ENCODE peak calls at places on chromosomes 12 and 14, in six cellular contexts. One of them, this sample, is unnamed.

GRCh38 chr12:81354327-81354932 is 276.6 kb downstream of the ACSS3 start:
- DNase-seq in dorsolateral prefrontal cortex: no peak
- DNase-seq in thoracic aorta: no peak
- DNase-seq in pancreas: no peak
- DNase-seq in effector memory CD4-positive, alpha-beta T cell: no peak
- DNase-seq in IMR-90: no peak
- DNase-seq in this sample: no peak

GRCh38 chr12:6078378-6079083 is 45.9 kb downstream of the VWF start:
- DNase-seq in dorsolateral prefrontal cortex: no peak
- DNase-seq in thoracic aorta: no peak
- DNase-seq in IMR-90: no peak
- DNase-seq in pancreas: no peak
- DNase-seq in effector memory CD4-positive, alpha-beta T cell: no peak
- DNase-seq in this sample: peak; percentile 20

GRCh38 chr14:71321556-71322315 is 414.5 kb downstream of the PCNX1 start:
- DNase-seq in IMR-90: peak; percentile 63
- DNase-seq in effector memory CD4-positive, alpha-beta T cell: no peak
- DNase-seq in thoracic aorta: no peak
- DNase-seq in dorsolateral prefrontal cortex: no peak
- DNase-seq in pancreas: no peak
- DNase-seq in this sample: peak; percentile 2

GRCh38 chr12:31220633-31221565 is 105.1 kb downstream of the SINHCAF start:
- DNase-seq in IMR-90: peak; percentile 17
- DNase-seq in thoracic aorta: no peak
- DNase-seq in effector memory CD4-positive, alpha-beta T cell: no peak
- DNase-seq in dorsolateral prefrontal cortex: no peak
- DNase-seq in pancreas: no peak
- DNase-seq in this sample: no peak

GRCh38 chr12:124179936-124180605 is 114.8 kb upstream of the RFLNA start:
- DNase-seq in effector memory CD4-positive, alpha-beta T cell: no peak
- DNase-seq in thoracic aorta: no peak
- DNase-seq in IMR-90: no peak
- DNase-seq in pancreas: no peak
- DNase-seq in dorsolateral prefrontal cortex: no peak
- DNase-seq in this sample: no peak

GRCh38 chr14:100346306-100347091 is 23.4 kb downstream of the SLC25A47 start:
- DNase-seq in IMR-90: no peak
- DNase-seq in effector memory CD4-positive, alpha-beta T cell: no peak
- DNase-seq in pancreas: no peak
- DNase-seq in thoracic aorta: no peak
- DNase-seq in dorsolateral prefrontal cortex: no peak
- DNase-seq in this sample: no peak

GRCh38 chr12:127280393-127281275 is 986.3 kb upstream of the TMEM132C start:
- DNase-seq in dorsolateral prefrontal cortex: no peak
- DNase-seq in IMR-90: no peak
- DNase-seq in pancreas: peak; percentile 71
- DNase-seq in thoracic aorta: no peak
- DNase-seq in effector memory CD4-positive, alpha-beta T cell: peak; percentile 27
- DNase-seq in this sample: no peak

GRCh38 chr14:100777366-100778077 is 48.4 kb upstream of the MEG3 start:
- DNase-seq in IMR-90: no peak
- DNase-seq in thoracic aorta: no peak
- DNase-seq in effector memory CD4-positive, alpha-beta T cell: no peak
- DNase-seq in pancreas: no peak
- DNase-seq in dorsolateral prefrontal cortex: peak; percentile 19
- DNase-seq in this sample: no peak

GRCh38 chr12:87967871-87968270 is 61.3 kb downstream of the C12orf50 start:
- DNase-seq in IMR-90: no peak
- DNase-seq in effector memory CD4-positive, alpha-beta T cell: no peak
- DNase-seq in dorsolateral prefrontal cortex: no peak
- DNase-seq in thoracic aorta: no peak
- DNase-seq in pancreas: no peak
- DNase-seq in this sample: peak; percentile 13

GRCh38 chr12:125533434-125534029 is 468.3 kb downstream of the AACS start:
- DNase-seq in dorsolateral prefrontal cortex: peak; percentile 54
- DNase-seq in effector memory CD4-positive, alpha-beta T cell: no peak
- DNase-seq in IMR-90: no peak
- DNase-seq in pancreas: peak; percentile 46
- DNase-seq in thoracic aorta: no peak
- DNase-seq in this sample: no peak

GRCh38 chr12:48832321-48833060 is 14.2 kb downstream of the CACNB3 start:
- DNase-seq in dorsolateral prefrontal cortex: no peak
- DNase-seq in pancreas: no peak
- DNase-seq in effector memory CD4-positive, alpha-beta T cell: no peak
- DNase-seq in thoracic aorta: no peak
- DNase-seq in IMR-90: no peak
- DNase-seq in this sample: no peak

GRCh38 chr14:66038214-66038977 is 447.8 kb upstream of the CCDC196 start:
- DNase-seq in effector memory CD4-positive, alpha-beta T cell: no peak
- DNase-seq in thoracic aorta: no peak
- DNase-seq in IMR-90: peak; percentile 0
- DNase-seq in pancreas: no peak
- DNase-seq in dorsolateral prefrontal cortex: no peak
- DNase-seq in this sample: no peak

GRCh38 chr14:73820631-73821030 is 31.0 kb upstream of the PTGR2 start:
- DNase-seq in pancreas: no peak
- DNase-seq in dorsolateral prefrontal cortex: no peak
- DNase-seq in effector memory CD4-positive, alpha-beta T cell: no peak
- DNase-seq in IMR-90: no peak
- DNase-seq in thoracic aorta: no peak
- DNase-seq in this sample: no peak

GRCh38 chr14:86288336-86288735 is 758.4 kb downstream of the FLRT2 start:
- DNase-seq in pancreas: no peak
- DNase-seq in IMR-90: no peak
- DNase-seq in dorsolateral prefrontal cortex: no peak
- DNase-seq in thoracic aorta: no peak
- DNase-seq in effector memory CD4-positive, alpha-beta T cell: no peak
- DNase-seq in this sample: no peak

GRCh38 chr12:58957298-58957697 is 37.0 kb upstream of the LRIG3 start:
- DNase-seq in effector memory CD4-positive, alpha-beta T cell: no peak
- DNase-seq in dorsolateral prefrontal cortex: no peak
- DNase-seq in thoracic aorta: no peak
- DNase-seq in pancreas: no peak
- DNase-seq in IMR-90: no peak
- DNase-seq in this sample: no peak

GRCh38 chr14:75824328-75824727 is 157.5 kb downstream of the TGFB3 start:
- DNase-seq in pancreas: no peak
- DNase-seq in dorsolateral prefrontal cortex: no peak
- DNase-seq in thoracic aorta: no peak
- DNase-seq in effector memory CD4-positive, alpha-beta T cell: no peak
- DNase-seq in IMR-90: no peak
- DNase-seq in this sample: no peak

GRCh38 chr12:89484470-89484869 is 40.1 kb downstream of the GALNT4 start:
- DNase-seq in IMR-90: no peak
- DNase-seq in thoracic aorta: no peak
- DNase-seq in dorsolateral prefrontal cortex: no peak
- DNase-seq in effector memory CD4-positive, alpha-beta T cell: no peak
- DNase-seq in pancreas: no peak
- DNase-seq in this sample: no peak

DNA sequence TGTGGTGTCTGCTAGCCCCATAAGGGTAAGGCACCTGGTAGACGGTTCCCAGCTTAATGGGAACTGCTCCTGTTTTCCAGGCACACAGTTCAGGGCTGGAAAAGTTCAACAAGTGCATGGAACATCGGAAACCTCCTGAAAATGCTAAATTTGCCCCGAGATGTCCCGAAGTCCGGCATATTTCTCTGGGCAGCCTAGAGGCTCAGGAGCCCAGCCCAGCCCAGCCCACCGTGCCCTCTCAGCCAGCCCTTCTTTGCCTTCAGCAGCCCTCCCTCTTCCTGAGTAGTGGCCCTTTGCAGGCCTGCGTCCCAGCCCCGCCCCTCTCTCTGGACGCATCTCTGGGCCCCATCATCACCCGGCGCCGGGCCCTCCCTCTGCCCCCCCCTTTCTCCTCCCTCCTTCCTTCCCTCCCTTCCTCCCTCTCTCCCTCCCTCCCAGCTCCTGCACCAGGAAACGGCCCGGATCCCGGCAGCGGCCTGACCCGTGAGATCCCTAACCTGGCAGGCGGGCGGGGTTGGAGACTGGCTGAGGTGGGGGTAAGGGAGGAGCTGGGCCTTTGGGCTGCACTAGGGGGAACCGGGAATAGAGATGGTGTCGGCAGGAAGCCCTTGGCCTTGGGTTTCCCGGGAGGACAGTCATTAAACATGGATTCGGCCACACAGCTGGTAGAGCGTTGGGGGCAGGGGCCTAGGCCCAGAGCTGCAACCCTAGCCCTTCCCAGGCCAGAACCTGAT is at the start of gene BCL2L2:
- DNase-seq in pancreas: peak; percentile 92
- DNase-seq in dorsolateral prefrontal cortex: peak; percentile 89
- DNase-seq in effector memory CD4-positive, alpha-beta T cell: no peak
- DNase-seq in thoracic aorta: peak; percentile 77
- DNase-seq in IMR-90: peak; percentile 84
- DNase-seq in this sample: peak; percentile 95
- H3K27me3 ChIP-seq in pancreas: no peaks in the 10 kb centered on the region
- H3K27me3 ChIP-seq in dorsolateral prefrontal cortex: no peaks in the 10 kb centered on the region
- H3K27me3 ChIP-seq in effector memory CD4-positive, alpha-beta T cell: peaks cover 17% of the 10 kb centered on the region
- H3K27me3 ChIP-seq in thoracic aorta: no peaks in the 10 kb centered on the region
- H3K27me3 ChIP-seq in IMR-90: no peaks in the 10 kb centered on the region
- H3K27me3 ChIP-seq in this sample: no peaks in the 10 kb centered on the region

DNA sequence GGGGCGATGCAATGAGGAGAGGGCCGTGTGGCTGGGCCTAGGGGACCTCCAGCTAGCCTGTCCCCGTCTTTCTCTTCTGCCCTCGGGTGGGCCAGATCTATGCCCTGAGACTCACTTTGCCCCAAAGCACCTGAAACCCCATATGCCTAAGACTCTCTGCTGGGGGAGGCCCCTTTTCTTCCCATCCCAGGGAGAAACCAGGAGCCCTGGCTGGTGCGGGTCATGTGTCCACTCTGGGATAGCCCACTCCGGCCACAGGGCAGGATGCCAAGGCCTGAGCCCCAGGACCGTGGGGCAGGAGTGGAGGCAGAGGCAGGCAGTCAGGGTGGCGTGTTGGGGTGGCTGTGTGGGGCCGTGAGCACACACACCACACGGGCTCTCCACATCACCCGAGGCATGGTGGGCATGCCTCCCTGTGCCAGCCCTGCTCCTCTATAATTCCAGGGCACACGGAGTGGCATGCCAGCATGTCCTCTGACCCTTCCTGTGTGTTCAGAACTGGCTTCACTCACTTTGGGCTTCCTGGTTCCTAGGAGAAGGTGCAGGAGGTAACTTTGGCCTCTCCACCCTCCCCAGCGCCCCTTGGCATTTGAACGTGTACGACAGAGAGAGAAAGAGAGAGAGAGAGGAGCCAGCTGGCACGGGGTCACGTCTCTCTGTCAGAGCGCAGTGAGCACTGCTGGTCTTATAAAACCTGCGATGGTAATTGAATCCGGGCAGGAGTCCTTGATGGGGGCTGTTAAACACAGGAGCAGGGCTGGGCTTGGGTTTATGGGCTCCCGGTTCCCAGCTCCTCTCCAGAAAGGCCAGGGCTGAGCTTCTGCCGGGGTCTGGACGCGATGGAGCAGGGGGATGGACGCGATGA is 144.2 kb downstream of the KIF26A start:
- DNase-seq in thoracic aorta: no peak
- DNase-seq in IMR-90: no peak
- DNase-seq in pancreas: no peak
- DNase-seq in effector memory CD4-positive, alpha-beta T cell: no peak
- DNase-seq in dorsolateral prefrontal cortex: peak; percentile 21
- DNase-seq in this sample: no peak
- H3K27ac ChIP-seq in thoracic aorta: no peak overlapping the region
- H3K27ac ChIP-seq in IMR-90: no peak overlapping the region
- H3K27ac ChIP-seq in pancreas: no peak overlapping the region
- H3K27ac ChIP-seq in effector memory CD4-positive, alpha-beta T cell: no peak overlapping the region
- H3K27ac ChIP-seq in dorsolateral prefrontal cortex: no peak overlapping the region
- H3K27ac ChIP-seq in this sample: no peak overlapping the region

DNA sequence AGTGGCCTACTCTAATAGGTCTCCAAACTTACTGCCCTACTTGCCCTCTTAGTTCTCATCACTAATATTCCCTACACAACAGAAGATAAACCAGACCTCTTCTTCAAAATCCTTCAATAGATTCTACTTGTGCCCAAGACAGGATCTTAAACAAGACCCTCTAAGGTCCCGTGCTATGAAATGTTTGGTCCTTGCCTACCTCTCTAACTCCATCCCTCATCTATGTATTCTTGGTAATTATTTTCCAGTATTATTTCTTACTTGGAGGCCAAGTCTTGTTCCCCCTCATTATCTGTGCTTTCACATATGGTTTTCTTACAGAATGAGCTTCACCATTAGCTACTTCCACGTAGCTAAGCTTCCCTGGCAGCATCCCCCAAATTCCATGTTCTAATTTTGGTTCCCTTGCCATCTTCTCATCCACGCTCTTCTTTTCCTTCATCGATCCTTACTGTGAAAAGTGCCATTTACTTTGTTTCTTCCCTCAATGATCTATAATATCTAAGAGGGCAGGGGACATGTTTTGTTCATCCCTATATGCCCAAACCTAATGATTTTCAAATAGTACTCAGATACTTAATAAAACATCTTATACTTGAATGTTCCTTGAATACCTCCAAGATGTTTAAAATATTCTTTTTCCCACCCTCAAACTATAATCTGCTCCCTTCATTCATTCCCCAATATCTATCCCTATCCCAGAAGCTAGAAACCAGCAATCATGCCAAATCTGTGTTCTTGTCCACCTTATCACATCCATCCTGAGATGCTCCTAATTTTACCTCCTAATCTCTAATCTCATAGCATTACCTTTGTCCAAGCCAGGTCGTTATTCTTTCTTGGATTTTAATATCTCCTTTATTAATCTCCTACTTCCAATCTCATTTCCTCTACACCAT is 10.1 kb downstream of the HNRNPC start:
- DNase-seq in effector memory CD4-positive, alpha-beta T cell: no peak
- DNase-seq in dorsolateral prefrontal cortex: no peak
- DNase-seq in thoracic aorta: no peak
- DNase-seq in IMR-90: no peak
- DNase-seq in pancreas: no peak
- DNase-seq in this sample: no peak
- H3K4me3 ChIP-seq in effector memory CD4-positive, alpha-beta T cell: no peak overlapping the region
- H3K4me3 ChIP-seq in dorsolateral prefrontal cortex: no peak overlapping the region
- H3K4me3 ChIP-seq in thoracic aorta: no peak overlapping the region
- H3K4me3 ChIP-seq in IMR-90: no peak overlapping the region
- H3K4me3 ChIP-seq in pancreas: no peak overlapping the region
- H3K4me3 ChIP-seq in this sample: no peak overlapping the region

DNA sequence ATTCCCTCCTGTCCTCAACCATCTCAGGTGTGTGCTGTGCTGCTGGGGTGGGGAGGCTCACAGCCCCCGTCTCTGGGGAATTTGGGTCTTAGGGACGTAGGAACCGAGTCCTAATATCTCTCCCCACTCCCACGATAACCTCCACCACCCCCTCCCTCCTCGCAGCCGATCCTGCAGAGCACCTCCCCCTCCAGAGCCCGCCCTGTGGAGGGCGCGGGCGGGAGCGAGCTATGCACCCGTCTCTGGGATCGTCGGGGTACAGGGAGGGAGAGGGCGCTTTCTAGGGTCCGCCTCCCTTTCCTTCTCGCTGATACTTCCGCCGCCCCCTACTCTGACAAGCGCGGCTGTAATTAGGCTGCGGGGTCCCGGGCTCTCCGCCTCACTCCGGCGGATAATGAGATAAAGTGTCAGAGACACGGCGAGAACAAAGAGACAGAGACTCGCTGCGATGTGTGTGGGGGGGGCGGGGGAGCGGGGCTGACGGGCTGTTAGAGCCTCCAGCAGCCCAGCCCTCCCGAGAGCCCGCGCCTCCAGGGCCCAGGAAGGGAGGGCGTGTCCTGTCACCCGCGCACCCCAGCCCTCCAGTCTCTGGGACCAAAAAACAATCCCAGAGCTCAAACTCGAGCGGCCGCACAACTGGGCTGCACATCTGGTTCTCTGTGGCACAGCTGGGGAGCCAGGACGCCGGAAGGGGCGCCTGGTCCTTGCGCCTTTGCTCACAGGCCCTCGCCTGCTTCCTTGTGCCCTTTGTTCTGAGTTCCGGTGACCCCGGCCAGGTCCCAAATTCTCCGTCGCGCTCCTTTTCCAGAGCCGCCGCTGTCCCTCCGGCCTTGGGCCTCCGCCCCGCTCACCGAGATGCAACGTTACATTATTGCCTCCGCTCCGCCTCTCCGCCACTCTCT is 8.7 kb downstream of the SHMT2 start:
- DNase-seq in dorsolateral prefrontal cortex: no peak
- DNase-seq in pancreas: no peak
- DNase-seq in IMR-90: no peak
- DNase-seq in effector memory CD4-positive, alpha-beta T cell: no peak
- DNase-seq in thoracic aorta: no peak
- DNase-seq in this sample: peak; percentile 78
- H3K27me3 ChIP-seq in dorsolateral prefrontal cortex: peaks cover 10% of the 10 kb centered on the region
- H3K27me3 ChIP-seq in pancreas: no peaks in the 10 kb centered on the region
- H3K27me3 ChIP-seq in IMR-90: peaks cover 6% of the 10 kb centered on the region
- H3K27me3 ChIP-seq in effector memory CD4-positive, alpha-beta T cell: peaks cover 33% of the 10 kb centered on the region
- H3K27me3 ChIP-seq in thoracic aorta: peaks cover 18% of the 10 kb centered on the region
- H3K27me3 ChIP-seq in this sample: no peaks in the 10 kb centered on the region